ENCODE peak calls at places on chromosomes 13 and 19, in nine cellular contexts. S, C, Z, D, Y, B, L, U and X are unnamed samples.

GRCh38 chr13:83423361-83423760 is 458.9 kb downstream of the SLITRK1 start:
- DNase-seq in S (no peak), C (no peak), Z (peak), D (no peak), Y (no peak), B (no peak), L (no peak), U (no peak), X (no peak)

GRCh38 chr13:50684366-50684765 is 159.1 kb downstream of the DLEU7 start:
- DNase-seq in S (no peak), C (no peak), Z (no peak), D (no peak), Y (no peak), B (no peak), L (no peak), U (no peak), X (no peak)

GRCh38 chr13:109666656-109667448 is 119.5 kb downstream of the IRS2 start:
- DNase-seq in S (no peak), C (peak), Z (no peak), D (no peak), Y (no peak), B (no peak), L (no peak), U (no peak), X (no peak)

GRCh38 chr19:17496337-17496997 is 15.0 kb upstream of the PGLS start:
- DNase-seq in S (peak), C (peak), Z (peak), D (peak), Y (peak), B (peak), L (peak), U (peak), X (no peak)

GRCh38 chr13:27679396-27679795 is 57.7 kb downstream of the POLR1D start:
- DNase-seq in S (no peak), C (no peak), Z (no peak), D (no peak), Y (no peak), B (no peak), L (no peak), U (no peak), X (no peak)

GRCh38 chr19:29379257-29379986 is 146.4 kb upstream of the VSTM2B start:
- DNase-seq in S (no peak), C (peak), Z (no peak), D (no peak), Y (no peak), B (no peak), L (peak), U (no peak), X (no peak)

GRCh38 chr19:39671739-39672363 is 16.1 kb downstream of the LGALS16 start:
- DNase-seq in S (peak), C (peak), Z (peak), D (no peak), Y (no peak), B (no peak), L (peak), U (peak), X (no peak)

GRCh38 chr19:43711751-43712355 is 4.0 kb upstream of the IRGC start:
- DNase-seq in S (no peak), C (no peak), Z (no peak), D (no peak), Y (no peak), B (no peak), L (no peak), U (no peak), X (no peak)

GRCh38 chr13:113665582-113666323 is 1.3 kb upstream of the GRK1 start:
- DNase-seq in S (no peak), C (peak), Z (no peak), D (no peak), Y (no peak), B (no peak), L (no peak), U (no peak), X (no peak)

GRCh38 chr19:29084266-29084665 is 128.7 kb downstream of the UQCRFS1 start:
- DNase-seq in S (peak), C (no peak), Z (no peak), D (no peak), Y (no peak), B (no peak), L (no peak), U (peak), X (no peak)

GRCh38 chr19:17847538-17848366 is at the start of gene JAK3:
- DNase-seq in S (peak), C (peak), Z (peak), D (peak), Y (peak), B (peak), L (peak), U (peak), X (no peak)

GRCh38 chr19:53389591-53390377 is 5.2 kb upstream of the ZNF765 start:
- DNase-seq in S (peak), C (no peak), Z (peak), D (no peak), Y (peak), B (no peak), L (no peak), U (no peak), X (no peak)

GRCh38 chr13:114101325-114101821 is 31.1 kb downstream of the RASA3 start:
- DNase-seq in S (no peak), C (no peak), Z (no peak), D (no peak), Y (peak), B (no peak), L (no peak), U (peak), X (no peak)

GRCh38 chr13:77002590-77003190 is 10.8 kb downstream of the CLN5 start:
- DNase-seq in S (peak), C (no peak), Z (peak), D (no peak), Y (no peak), B (no peak), L (no peak), U (peak), X (no peak)

GRCh38 chr13:99310382-99311031 is 3.3 kb upstream of the GPR183 start:
- DNase-seq in S (no peak), C (no peak), Z (no peak), D (no peak), Y (no peak), B (no peak), L (no peak), U (peak), X (no peak)

GRCh38 chr13:110528371-110528770 is 33.2 kb downstream of the RAB20 start:
- DNase-seq in S (no peak), C (no peak), Z (no peak), D (no peak), Y (no peak), B (no peak), L (no peak), U (peak), X (no peak)

GRCh38 chr13:110231348-110232047 is 75.5 kb downstream of the COL4A1 start:
- DNase-seq in S (no peak), C (no peak), Z (no peak), D (no peak), Y (no peak), B (no peak), L (no peak), U (no peak), X (no peak)

GRCh38 chr19:11164879-11165406 is 9.4 kb upstream of the SPC24 start:
- DNase-seq in S (no peak), C (peak), Z (peak), D (no peak), Y (peak), B (no peak), L (no peak), U (peak), X (no peak)